ENCODE peak calls at places on chromosome 12, in eight cellular contexts. M is A549, G is uterus, F is thyroid gland, N is GM12892, W is tibial nerve, Z is body of pancreas, U is lower leg skin. H is an unnamed sample.
A peak's percentile ranks its signal among the peaks of the same experiment; 100 is the strongest.

GRCh38 chr12:89356069-89356665 is 3.9 kb upstream of the DUSP6 start:
- DNase-seq in U (no peak), N (no peak), Z (no peak), F (no peak), M (no peak), W (no peak), G (no peak), H (no peak)

GRCh38 chr12:43692064-43692463 is 66.5 kb downstream of the PUS7L start:
- DNase-seq in Z (no peak), U (no peak), F (no peak), W (no peak), G (no peak), M (no peak), N (no peak), H (no peak)

GRCh38 chr12:386651-387050 is 2.5 kb downstream of the KDM5A start:
- DNase-seq in M (no peak), F (no peak), N (no peak), G (no peak), U (no peak), W (no peak), Z (no peak), H (no peak)

GRCh38 chr12:49626169-49626835 is 2.9 kb downstream of the PRPF40B start:
- DNase-seq in G (no peak), W (no peak), N (no peak), M (no peak), U (no peak), Z (no peak), F (no peak), H (no peak)

GRCh38 chr12:122886851-122887816 is 8.8 kb downstream of the VPS37B start:
- DNase-seq in F (no peak), W (no peak), N (no peak), Z (no peak), M (peak; percentile 70), G (no peak), U (no peak), H (peak; percentile 91)

GRCh38 chr12:107319536-107320030 is 226.2 kb upstream of the CRY1 start:
- DNase-seq in G (no peak), U (no peak), M (no peak), Z (no peak), W (no peak), N (no peak), F (no peak), H (no peak)

GRCh38 chr12:27343255-27344000 is 10.8 kb downstream of the BMAL2 start:
- DNase-seq in U (no peak), M (peak; percentile 79), G (no peak), Z (no peak), F (no peak), W (no peak), N (no peak), H (no peak)

GRCh38 chr12:116043673-116044072 is 233.8 kb downstream of the MED13L start:
- DNase-seq in U (no peak), N (no peak), F (no peak), W (no peak), M (no peak), G (no peak), Z (no peak), H (peak; percentile 14)

GRCh38 chr12:3491938-3492867 is 1.2 kb downstream of the PRMT8 start:
- DNase-seq in Z (peak; percentile 65), M (peak; percentile 38), W (no peak), U (no peak), F (peak; percentile 53), G (peak; percentile 33), N (peak; percentile 67), H (peak; percentile 49)

GRCh38 chr12:21526053-21526452 is at the start of gene SPX:
- DNase-seq in M (peak; percentile 72), W (no peak), G (no peak), F (no peak), U (no peak), N (no peak), Z (no peak), H (no peak)

GRCh38 chr12:62787606-62788005 is 147.3 kb downstream of the PPM1H start:
- DNase-seq in W (no peak), M (peak; percentile 44), Z (no peak), F (no peak), U (no peak), N (no peak), G (no peak), H (no peak)

GRCh38 chr12:24991209-24992049 is 42.5 kb upstream of the BCAT1 start:
- DNase-seq in U (no peak), M (peak; percentile 72), W (no peak), Z (no peak), N (no peak), F (no peak), G (no peak), H (peak; percentile 78)

GRCh38 chr12:8913702-8914032 is 642 bp upstream of the PHC1 start:
- DNase-seq in W (no peak), Z (no peak), U (no peak), N (no peak), F (no peak), M (no peak), G (no peak), H (no peak)

GRCh38 chr12:31118831-31119530 is 45.3 kb downstream of the DDX11 start:
- DNase-seq in N (no peak), F (peak; percentile 26), U (no peak), W (no peak), M (peak; percentile 74), Z (no peak), G (peak; percentile 62), H (peak; percentile 24)

GRCh38 chr12:115096673-115097349 is 412.8 kb upstream of the TBX3 start:
- DNase-seq in Z (no peak), N (no peak), W (no peak), U (no peak), G (peak; percentile 59), M (no peak), F (no peak), H (no peak)

GRCh38 chr12:88235183-88235833 is 93.2 kb downstream of the TMTC3 start:
- DNase-seq in G (no peak), M (no peak), N (no peak), Z (no peak), W (no peak), U (no peak), F (no peak), H (no peak)

GRCh38 chr12:9367201-9367600 is 159.0 kb upstream of the PZP start:
- DNase-seq in N (no peak), F (no peak), M (no peak), Z (no peak), G (no peak), U (peak; percentile 21), W (no peak), H (no peak)

GRCh38 chr12:57751788-57752667 is at the start of gene CDK4:
- DNase-seq in U (peak; percentile 100), N (peak; percentile 92), G (peak; percentile 99), W (peak; percentile 99), M (peak; percentile 100), F (peak; percentile 100), Z (peak; percentile 100), H (peak; percentile 100)
- TF ChIP-seq POLR2A in U (no peak), N (peak; percentile 85), G (peak; percentile 79), W (peak; percentile 67), M (peak; percentile 67), F (peak; percentile 85), Z (peak; percentile 82), H (peak; percentile 88)

GRCh38 chr12:54161481-54162437 is 27.0 kb downstream of the SMUG1 start:
- DNase-seq in N (no peak), Z (no peak), W (no peak), U (no peak), G (no peak), F (no peak), M (no peak), H (no peak)

GRCh38 chr12:54160807-54161480 is 27.8 kb downstream of the SMUG1 start:
- DNase-seq in F (no peak), U (no peak), M (no peak), N (no peak), W (no peak), G (no peak), Z (no peak), H (no peak)

GRCh38 chr12:54162741-54163140 is 26.0 kb downstream of the SMUG1 start:
- DNase-seq in W (no peak), M (no peak), U (no peak), Z (no peak), N (no peak), G (no peak), F (no peak), H (no peak)

GRCh38 chr12:54164402-54165145 is 24.2 kb downstream of the SMUG1 start:
- DNase-seq in G (no peak), Z (no peak), W (no peak), N (no peak), M (no peak), U (no peak), F (peak; percentile 12), H (no peak)

DNA sequence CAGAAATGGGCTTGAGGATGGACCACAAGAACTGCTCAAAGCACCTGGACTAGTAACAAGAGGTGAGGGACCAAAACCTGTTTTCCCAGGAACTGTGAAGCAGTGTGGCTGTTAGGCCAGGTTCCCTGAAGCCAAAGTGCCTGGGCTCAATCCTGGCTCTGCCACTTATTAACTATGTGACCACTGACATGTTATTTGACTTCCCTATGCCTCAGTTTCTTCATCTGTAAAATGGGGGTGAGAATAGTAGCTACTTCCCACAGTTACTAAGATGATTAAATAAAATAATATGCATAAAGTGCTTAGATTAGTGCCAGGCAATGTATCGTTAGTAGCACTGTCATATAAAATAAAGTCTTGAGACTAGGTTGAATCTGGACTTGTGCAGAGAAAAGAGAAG is 25.6 kb downstream of the SMUG1 start:
- DNase-seq in F (no peak), N (no peak), M (no peak), W (no peak), G (no peak), Z (no peak), U (no peak), H (no peak)
- TF ChIP-seq POLR2A in F (no peak), N (no peak), M (no peak), W (no peak), G (no peak), Z (no peak), U (no peak), H (no peak)

DNA sequence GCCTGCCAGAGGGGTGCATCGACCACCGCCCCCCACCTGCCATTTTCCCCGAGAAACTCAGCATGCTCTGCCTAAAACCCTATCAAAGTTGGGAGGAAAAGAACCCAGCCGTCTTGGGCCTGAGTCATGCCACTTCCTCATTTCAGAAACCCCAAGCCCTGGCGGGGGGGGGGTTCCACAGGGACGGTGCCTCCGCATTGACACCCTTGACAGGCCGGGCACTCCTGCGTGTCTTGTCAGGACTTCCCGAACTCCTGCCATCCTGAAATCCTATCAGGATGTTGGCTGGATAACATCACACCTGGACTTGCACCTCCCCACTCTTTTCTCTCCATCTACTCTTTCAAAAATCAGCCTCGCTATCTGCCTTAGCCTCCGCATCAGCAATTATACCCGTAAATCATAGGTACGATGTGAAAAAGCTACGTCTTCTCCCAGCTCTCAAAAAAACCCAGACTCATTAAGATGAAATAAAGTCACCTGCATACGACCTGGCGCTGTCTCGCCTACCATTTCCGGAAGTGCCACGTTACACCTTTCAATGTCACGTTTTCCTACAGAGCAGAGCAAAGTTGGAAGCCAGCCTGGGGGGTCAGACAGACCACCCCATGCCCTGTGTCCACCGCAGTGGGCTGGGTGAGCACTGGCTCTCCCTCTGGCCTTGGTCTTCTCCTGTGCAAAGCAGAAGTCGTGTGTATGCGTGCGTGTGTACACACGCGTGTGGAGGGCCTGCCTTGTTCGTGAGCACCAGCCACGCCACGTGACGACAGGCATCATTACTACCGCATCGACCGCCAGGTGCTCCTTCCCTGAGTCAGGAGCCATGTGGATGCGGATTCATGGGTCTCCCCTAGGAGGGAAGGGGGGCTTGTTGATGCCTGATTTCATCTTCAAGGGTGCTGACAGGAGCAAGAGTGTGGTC is 96.7 kb downstream of the RFLNA start:
- DNase-seq in Z (no peak), M (peak; percentile 64), N (peak; percentile 84), F (no peak), W (peak; percentile 63), G (no peak), U (no peak), H (no peak)
- TF ChIP-seq POLR2A in Z (no peak), M (no peak), N (no peak), F (no peak), W (no peak), G (no peak), U (no peak), H (no peak)

GRCh38 chr12:19201653-19202052 is 72.1 kb downstream of the PLEKHA5 start:
- DNase-seq in W (no peak), F (no peak), N (no peak), U (no peak), Z (no peak), M (no peak), G (no peak), H (no peak)
- TF ChIP-seq POLR2A in W (no peak), F (no peak), N (no peak), U (no peak), Z (no peak), M (no peak), G (no peak), H (no peak)

H was measured in erythroblast.